ENCODE peak calls at places on chromosomes 16 and 17, in four cellular contexts. L, J, M and Q are unnamed samples. For H3K4me1, the result is how much of the 10 kb centered on the place peaks cover.

GRCh38 chr16:9112844-9113186 is 21.4 kb downstream of the HAPSTR1 start:
- DNase-seq in J (no peak), M (no peak), L (no peak), Q (no peak)

GRCh38 chr17:65554568-65555223 is 6.8 kb downstream of the AXIN2 start:
- DNase-seq in J (no peak), M (no peak), L (no peak), Q (peak)

GRCh38 chr16:88697831-88698693 is 8.1 kb downstream of the RNF166 start:
- DNase-seq in M (no peak), J (no peak), L (peak), Q (no peak)

GRCh38 chr16:16988963-16989362 is 481.8 kb downstream of the XYLT1 start:
- DNase-seq in M (no peak), J (no peak), L (no peak), Q (no peak)

GRCh38 chr16:13953501-13953900 is 33.5 kb downstream of the ERCC4 start:
- DNase-seq in J (no peak), L (no peak), M (no peak), Q (no peak)

GRCh38 chr17:27893834-27894503 is 804 bp upstream of the LYRM9 start:
- DNase-seq in J (no peak), M (no peak), L (no peak), Q (no peak)

GRCh38 chr17:77214743-77215142 is 74.0 kb downstream of the SEC14L1 start:
- DNase-seq in M (peak), J (peak), L (peak), Q (peak)

GRCh38 chr17:17466511-17466910 is 10.3 kb upstream of the MED9 start:
- DNase-seq in J (no peak), L (no peak), M (no peak), Q (no peak)

GRCh38 chr16:14284930-14285541 is 213.9 kb downstream of the MRTFB start:
- DNase-seq in M (no peak), J (peak), L (peak), Q (no peak)

GRCh38 chr17:80819422-80820164 is 172.0 kb upstream of the CHMP6 start:
- DNase-seq in M (no peak), J (no peak), L (no peak), Q (no peak)

GRCh38 chr16:27489906-27490305 is 59.8 kb downstream of the GTF3C1 start:
- DNase-seq in L (no peak), M (no peak), J (no peak), Q (no peak)

GRCh38 chr16:84093120-84093878 is 23.4 kb downstream of the MBTPS1 start:
- DNase-seq in M (no peak), L (no peak), J (no peak), Q (no peak)

GRCh38 chr16:29765167-29766032 is 12.7 kb upstream of the ZG16 start:
- DNase-seq in J (no peak), M (no peak), L (no peak), Q (no peak)

GRCh38 chr17:30378191-30378796 is 433 bp upstream of the CPD start:
- DNase-seq in J (peak), M (peak), L (no peak), Q (peak)

GRCh38 chr17:9432867-9433495 is 142.6 kb downstream of the STX8 start:
- DNase-seq in M (no peak), J (no peak), L (no peak), Q (peak)

GRCh38 chr17:66787914-66788313 is 47.0 kb upstream of the CACNG5 start:
- DNase-seq in L (no peak), M (no peak), J (no peak), Q (no peak)

GRCh38 chr17:7982171-7982570 is 20.2 kb upstream of the GUCY2D start:
- DNase-seq in J (no peak), L (peak), M (no peak), Q (peak)

GRCh38 chr16:78353610-78354009 is 254.2 kb downstream of the WWOX start:
- DNase-seq in L (no peak), J (no peak), M (no peak), Q (no peak)

GRCh38 chr17:38893612-38894011 is 23.8 kb downstream of the LASP1 start:
- DNase-seq in L (peak), M (no peak), J (peak), Q (no peak)

GRCh38 chr17:19785854-19786253 is 37.8 kb upstream of the ALDH3A1 start:
- DNase-seq in J (peak), M (no peak), L (peak), Q (peak)

GRCh38 chr17:80889231-80889896 is 102.3 kb upstream of the CHMP6 start:
- DNase-seq in M (no peak), J (no peak), L (no peak), Q (no peak)

GRCh38 chr17:34706029-34706428 is 126.6 kb downstream of the TMEM132E start:
- DNase-seq in M (peak), J (peak), L (peak), Q (peak)

GRCh38 chr17:48478224-48479013 is 48.4 kb upstream of the SKAP1 start:
- DNase-seq in J (no peak), M (no peak), L (no peak), Q (no peak)

GRCh38 chr16:70490261-70490660 is 33.1 kb downstream of the COG4 start:
- DNase-seq in L (no peak), J (no peak), M (no peak), Q (peak)

GRCh38 chr17:1829189-1829578 is 518 bp downstream of the SMYD4 start:
- DNase-seq in L (no peak), M (no peak), J (no peak), Q (no peak)

GRCh38 chr16:85296859-85297698 is 184.8 kb upstream of the CIBAR2 start:
- DNase-seq in M (peak), J (peak), L (peak), Q (no peak)

GRCh38 chr16:22417019-22417418 is 42.6 kb upstream of the CDR2 start:
- DNase-seq in L (no peak), M (peak), J (no peak), Q (no peak)

DNA sequence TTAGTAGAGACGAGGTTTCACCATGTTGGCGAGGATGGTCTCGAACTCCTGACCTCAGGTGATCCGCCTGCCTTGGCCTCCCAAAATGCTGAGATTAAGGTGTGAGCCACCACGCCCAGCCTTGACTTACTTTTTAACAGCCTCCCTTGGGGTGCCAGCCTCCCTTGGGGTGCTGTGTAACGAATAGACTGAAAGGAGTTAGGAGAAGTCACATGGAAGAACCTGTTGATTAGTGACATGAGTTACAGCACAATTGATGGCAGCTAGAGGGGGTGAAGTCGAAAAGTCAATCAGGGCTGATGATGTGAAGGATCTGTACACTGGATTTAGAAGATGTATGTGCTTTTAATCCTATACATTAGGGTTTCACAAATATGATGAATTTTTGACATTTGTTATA is 39.4 kb upstream of the CDR2 start:
- DNase-seq in L (no peak), J (no peak), M (peak), Q (no peak)
- H4K5ac ChIP-seq in L (no peak), J (no peak), M (no peak), Q (no peak)

GRCh38 chr17:76033139-76033538 is 6.0 kb upstream of the EVPL start:
- DNase-seq in J (no peak), M (no peak), L (no peak), Q (no peak)
- H3K4me1 ChIP-seq in J (under half), M (under half), L (under half), Q (under half)

DNA sequence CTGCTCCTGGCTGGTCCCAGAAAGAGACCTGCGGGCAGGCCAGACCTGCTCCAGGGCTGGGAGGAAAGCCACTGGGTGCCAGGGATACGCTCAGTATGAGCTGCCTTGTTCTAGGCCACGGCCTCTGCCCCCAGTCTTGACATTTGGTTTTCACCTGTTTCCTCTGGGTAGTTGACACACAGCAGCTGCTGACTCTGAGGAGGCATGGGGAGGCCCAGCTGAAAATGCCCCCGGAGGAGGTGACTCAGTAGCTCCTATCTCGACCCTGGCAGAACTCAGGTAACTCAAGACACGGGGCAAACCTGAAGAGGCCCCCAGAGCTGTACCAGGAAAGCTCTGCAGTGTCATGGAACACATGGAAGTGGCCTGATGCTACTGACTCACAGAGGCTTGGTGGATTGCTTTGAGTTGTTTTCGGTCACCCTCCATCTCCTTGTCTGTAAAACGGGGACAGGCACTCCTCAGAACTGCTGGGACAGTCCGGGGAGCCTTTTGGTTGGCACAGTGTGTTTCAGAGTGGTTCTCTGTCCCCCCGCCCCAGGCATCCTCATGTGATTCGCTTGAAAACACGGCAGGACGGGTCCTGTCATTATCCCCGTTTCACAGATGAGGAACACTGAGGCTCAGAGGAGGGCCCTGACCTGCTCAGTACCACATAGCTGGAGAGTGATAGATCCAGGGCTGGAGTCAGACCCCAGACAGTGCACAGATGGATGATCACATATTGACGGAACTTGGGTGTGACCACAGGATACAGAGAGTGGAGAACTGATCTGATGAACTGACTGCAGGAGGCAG is 13.7 kb upstream of the ADGRG1 start:
- DNase-seq in J (no peak), L (peak), M (peak), Q (no peak)
- H4K5ac ChIP-seq in J (no peak), L (no peak), M (no peak), Q (no peak)

DNA sequence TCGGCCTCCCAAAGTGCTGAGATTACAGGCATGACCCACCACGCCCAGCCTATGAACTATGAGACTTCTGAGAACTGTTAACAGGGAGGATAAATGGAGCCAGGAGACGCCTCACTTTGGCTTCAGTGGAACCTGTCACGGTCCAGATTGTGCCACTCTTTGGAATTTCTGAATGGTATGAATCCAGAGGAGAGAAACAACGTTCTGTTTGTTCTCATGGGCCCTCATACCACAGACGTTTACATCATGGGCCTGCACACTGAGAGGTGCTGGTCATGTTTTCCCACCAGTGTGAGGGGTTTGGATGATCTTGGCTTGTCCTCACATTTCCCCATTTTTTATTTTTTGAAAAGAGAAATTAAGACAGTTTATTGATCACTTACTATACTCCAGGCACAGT is 90.3 kb downstream of the YPEL2 start:
- DNase-seq in J (no peak), L (no peak), M (no peak), Q (no peak)
- H3K4me1 ChIP-seq in J (under half), L (under half), M (under half), Q (under half)